ENCODE peak calls at places on chromosomes 1 and 21, in four cellular contexts. A is GM12878, F is K562, P is SK-N-SH. X is an unnamed sample.

GRCh38 chr1:43293896-43294760 is 6.7 kb upstream of the TIE1 start:
- DNase-seq in F (no peak), P (no peak), A (no peak), X (no peak)

GRCh38 chr1:2234762-2235113 is 6.6 kb downstream of the SKI start:
- DNase-seq in A (no peak), F (no peak), P (no peak), X (no peak)

GRCh38 chr1:165397945-165398344 is 41.4 kb upstream of the LMX1A start:
- DNase-seq in P (no peak), A (no peak), F (peak; percentile 5), X (no peak)

GRCh38 chr21:32448803-32449594 is 36.5 kb downstream of the EVA1C start:
- DNase-seq in A (no peak), P (no peak), F (no peak), X (no peak)

GRCh38 chr1:210715072-210715471 is 386.4 kb downstream of the HHAT start:
- DNase-seq in A (no peak), F (peak; percentile 15), P (no peak), X (no peak)

GRCh38 chr1:238492271-238492670 is 601.5 kb upstream of the ZP4 start:
- DNase-seq in P (no peak), F (peak; percentile 3), A (no peak), X (no peak)

GRCh38 chr21:31921079-31921478 is 48.3 kb downstream of the HUNK start:
- DNase-seq in F (no peak), P (no peak), A (no peak), X (no peak)

GRCh38 chr1:22318279-22318983 is 133.2 kb upstream of the ZBTB40 start:
- DNase-seq in P (peak; percentile 93), A (no peak), F (no peak), X (no peak)

GRCh38 chr1:235074335-235075120 is 54.1 kb downstream of the TOMM20 start:
- DNase-seq in P (peak; percentile 41), F (peak; percentile 54), A (no peak), X (peak; percentile 75)

GRCh38 chr1:36328713-36329112 is 5.3 kb upstream of the EVA1B start:
- DNase-seq in P (no peak), F (peak; percentile 64), A (no peak), X (no peak)

GRCh38 chr1:76336951-76337371 is 262.4 kb downstream of the ST6GALNAC3 start:
- DNase-seq in A (no peak), P (peak; percentile 78), F (no peak), X (no peak)

GRCh38 chr1:65079941-65080340 is 68.1 kb upstream of the AK4 start:
- DNase-seq in F (no peak), A (no peak), P (no peak), X (no peak)

GRCh38 chr1:93353286-93353685 is 7.6 kb downstream of the DR1 start:
- DNase-seq in F (no peak), P (no peak), A (no peak), X (no peak)

GRCh38 chr1:156912861-156913808 is 7.3 kb upstream of the LRRC71 start:
- DNase-seq in F (peak; percentile 86), P (peak; percentile 89), A (no peak), X (no peak)

GRCh38 chr1:103129255-103129654 is 20.9 kb upstream of the COL11A1 start:
- DNase-seq in P (no peak), A (no peak), F (no peak), X (no peak)

GRCh38 chr1:73860421-73860950 is 337.5 kb downstream of the LRRIQ3 start:
- DNase-seq in F (no peak), P (peak; percentile 37), A (no peak), X (no peak)

GRCh38 chr1:56424744-56425493 is 154.4 kb downstream of the PLPP3 start:
- DNase-seq in P (no peak), A (no peak), F (peak; percentile 39), X (peak; percentile 76)

DNA sequence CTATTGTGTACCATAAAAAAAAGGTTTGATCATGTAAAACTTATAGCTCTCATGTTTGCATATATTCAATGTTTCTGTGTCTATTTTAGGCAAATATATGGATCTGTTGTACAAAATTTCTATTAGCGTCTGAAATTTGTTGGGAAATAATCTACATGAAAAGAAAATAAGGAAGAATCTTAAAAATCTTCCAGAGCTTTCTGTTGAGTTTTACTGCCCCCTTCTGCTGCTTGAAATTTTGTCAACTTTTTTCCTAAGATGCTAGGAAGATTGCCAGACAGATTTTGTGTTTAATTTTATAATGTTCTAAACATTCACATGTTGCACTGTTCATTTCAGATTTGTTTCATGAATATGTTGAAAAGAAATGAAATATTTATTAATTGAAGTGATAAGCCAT is 2.5 kb upstream of the PTGS2 start:
- DNase-seq in P (no peak), A (no peak), F (no peak), X (no peak)
- TF ChIP-seq CTCF in P (peak; percentile 66), A (no peak), F (no peak), X (no peak)

DNA sequence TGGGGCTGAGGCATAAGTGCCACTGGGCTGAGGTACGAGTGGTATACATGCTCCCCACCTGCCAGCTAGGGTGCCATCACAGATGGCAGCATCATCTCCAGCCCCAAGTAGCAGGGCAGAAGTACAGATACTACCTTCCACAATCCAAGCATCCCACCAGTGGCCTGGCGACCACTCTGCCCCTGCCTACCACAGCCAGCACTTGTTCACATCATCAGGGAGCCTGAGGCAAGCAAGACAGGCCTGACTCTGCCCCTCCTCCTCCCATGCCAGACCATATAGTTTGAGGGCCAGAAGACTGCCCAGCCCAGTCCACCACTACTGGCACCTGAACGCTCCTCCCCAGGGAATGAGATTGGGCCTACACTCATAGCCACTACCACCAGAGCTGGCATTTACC is 84.6 kb downstream of the SPATA6 start:
- DNase-seq in F (no peak), P (no peak), A (no peak), X (no peak)
- TF ChIP-seq FOXM1 in F (no peak), P (no peak), A (no peak), X (no peak)

GRCh38 chr21:45897191-45898027 is 84.2 kb upstream of the COL6A1 start:
- DNase-seq in A (no peak), F (no peak), P (no peak), X (no peak)
- TF ChIP-seq CTCF in A (no peak), F (no peak), P (no peak), X (no peak)

DNA sequence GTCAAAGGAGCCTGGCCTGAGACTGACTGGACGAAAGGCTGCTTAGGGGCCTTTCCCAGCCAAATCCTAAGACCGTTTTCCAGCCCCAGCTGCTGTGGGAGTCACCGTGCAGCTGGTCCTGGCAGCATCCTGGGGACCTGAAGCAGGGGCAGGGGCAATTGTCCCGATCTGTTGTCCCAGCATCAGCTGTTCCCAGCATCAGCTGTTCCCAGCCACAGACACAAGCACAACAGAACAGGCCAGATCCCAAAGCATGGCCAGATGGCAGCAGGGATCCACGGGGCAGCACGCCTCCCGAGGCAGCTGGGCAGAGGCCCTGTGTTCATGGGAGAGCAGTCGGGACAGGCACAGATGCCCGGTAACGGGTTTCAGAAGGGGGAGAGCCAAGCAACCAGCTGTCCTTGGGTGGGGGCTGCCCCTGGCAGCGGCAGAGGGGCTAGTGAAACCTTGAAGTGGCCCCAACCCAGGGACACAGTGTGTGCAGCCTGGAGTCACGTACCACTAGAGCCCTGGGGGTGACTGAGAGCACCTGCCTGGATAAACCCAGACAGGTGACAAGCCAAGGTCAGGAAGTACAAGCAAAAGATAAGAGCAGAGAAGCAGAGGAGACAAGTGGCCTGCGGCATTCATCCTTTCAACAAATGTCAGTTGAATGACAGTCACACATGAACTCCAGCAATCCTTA is 13.3 kb downstream of the CELA2B start:
- DNase-seq in F (no peak), P (peak; percentile 42), A (no peak), X (no peak)
- TF ChIP-seq FOXM1 in F (no peak), P (no peak), A (no peak), X (no peak)

DNA sequence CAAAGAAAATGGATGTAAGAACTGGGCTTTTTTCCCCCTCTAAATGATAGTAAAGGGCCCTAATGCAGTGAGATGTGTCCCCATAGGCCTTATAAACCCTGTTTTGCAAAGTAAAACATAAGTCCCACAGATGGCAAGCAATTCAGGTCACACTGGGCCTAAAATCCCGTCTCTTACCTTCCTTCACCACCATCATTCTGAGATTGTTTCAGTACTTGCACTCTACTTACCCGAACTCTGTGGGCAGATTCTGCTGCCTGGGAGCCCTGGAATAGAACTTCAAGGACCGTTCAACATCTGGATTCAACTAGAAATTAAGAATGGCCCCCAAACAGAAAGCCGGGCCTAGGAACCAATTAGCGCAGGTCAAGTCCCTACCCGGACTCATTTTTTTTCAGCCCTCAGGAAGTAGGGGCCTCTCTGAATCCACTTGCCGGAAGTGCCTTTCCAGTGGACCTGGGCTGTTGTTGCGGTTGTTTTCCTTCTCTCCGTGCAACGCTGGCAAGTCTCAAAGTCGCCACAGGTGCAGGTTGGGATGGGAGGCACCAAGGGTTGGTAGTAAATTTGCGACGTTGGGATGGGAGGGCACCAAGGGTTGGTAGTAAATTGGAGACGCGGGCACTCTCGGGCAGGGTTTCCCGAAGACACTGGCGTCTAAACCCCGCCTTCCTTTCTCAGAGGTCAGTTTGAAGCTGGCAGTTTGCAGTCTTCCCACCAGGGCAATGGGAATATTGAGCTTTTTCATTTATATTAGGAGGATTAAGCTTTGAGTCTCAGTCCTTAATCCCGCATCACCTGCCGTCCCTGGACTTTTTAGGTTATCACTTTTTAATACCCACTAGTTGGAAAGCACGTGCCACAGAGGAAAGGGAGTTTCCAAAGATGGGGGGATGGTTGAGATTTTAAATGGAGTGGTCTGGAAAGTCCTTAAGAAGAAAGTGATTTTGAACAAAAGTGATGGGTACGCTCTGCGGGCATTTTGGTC is at the start of gene TMEM69:
- DNase-seq in P (peak; percentile 79), A (peak; percentile 77), F (peak; percentile 96), X (peak; percentile 90)
- TF ChIP-seq CTCF in P (peak; percentile 39), A (no peak), F (peak; percentile 29), X (peak; percentile 5)

DNA sequence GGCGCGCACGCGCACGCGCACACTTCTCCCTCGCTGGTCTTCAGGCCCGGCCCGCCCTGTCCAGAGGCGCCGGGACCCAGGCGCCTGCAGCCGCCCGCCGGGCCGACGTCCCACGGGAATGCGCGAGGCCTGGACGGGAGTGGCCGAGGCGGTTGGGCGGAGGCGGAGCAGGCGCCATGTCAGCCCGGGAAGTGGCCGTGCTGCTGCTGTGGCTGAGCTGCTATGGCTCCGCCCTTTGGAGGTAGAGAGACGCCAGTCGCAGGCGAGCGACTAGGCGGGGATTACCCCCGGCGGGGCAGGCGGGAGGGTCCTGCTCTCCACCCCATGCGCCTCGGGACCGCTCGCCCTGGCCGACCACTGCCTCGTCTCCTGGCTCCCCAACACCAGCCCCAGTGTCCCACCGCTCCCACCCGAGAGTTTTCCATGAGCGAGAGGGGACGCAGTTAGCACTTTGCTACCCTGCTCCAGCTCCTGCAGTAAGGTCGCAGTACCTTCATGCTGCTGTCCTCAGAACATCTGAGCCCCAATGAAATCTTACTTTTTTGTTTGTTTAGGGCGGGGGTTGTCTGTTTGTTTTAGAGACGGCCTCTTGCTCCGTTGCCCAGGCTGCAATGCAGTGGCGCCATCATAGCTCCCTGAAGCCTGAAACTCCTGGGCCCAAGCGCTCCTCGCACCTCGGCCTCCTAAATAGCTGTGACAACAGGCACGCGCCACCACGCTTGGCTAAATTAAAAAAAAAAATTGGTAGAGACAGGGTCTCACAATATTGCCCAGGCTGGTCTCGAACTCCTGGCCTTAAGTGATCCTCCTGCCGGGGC is at the start of gene CATSPERE:
- DNase-seq in A (no peak), P (peak; percentile 94), F (no peak), X (no peak)
- TF ChIP-seq FOXM1 in A (no peak), P (no peak), F (no peak), X (no peak)

GRCh38 chr1:112744019-112744578 is 29.0 kb upstream of the PPM1J start:
- DNase-seq in A (no peak), P (no peak), F (no peak), X (no peak)
- TF ChIP-seq CTCF in A (no peak), P (no peak), F (no peak), X (no peak)

X was measured in HepG2.